ENCODE peak calls at places on chromosome 2, in four cellular contexts. U, L, G and F are unnamed samples.

GRCh38 chr2:160043265-160043664 is 19.1 kb downstream of the PLA2R1 start:
- DNase-seq in L (no peak), G (no peak), U (no peak), F (no peak)

GRCh38 chr2:39326644-39327043 is 82.9 kb upstream of the CDKL4 start:
- DNase-seq in L (no peak), U (no peak), G (no peak), F (no peak)

GRCh38 chr2:70385966-70386595 is 84.2 kb upstream of the FAM136A start:
- DNase-seq in L (no peak), U (no peak), G (no peak), F (no peak)

GRCh38 chr2:148720501-148720998 is 76.0 kb downstream of the EPC2 start:
- DNase-seq in L (no peak), G (no peak), U (peak; percentile 59), F (no peak)

GRCh38 chr2:9744256-9745004 is 98.8 kb upstream of the TAF1B start:
- DNase-seq in L (no peak), U (no peak), G (no peak), F (no peak)

GRCh38 chr2:42618972-42619371 is 50.5 kb downstream of the MTA3 start:
- DNase-seq in U (no peak), G (no peak), L (no peak), F (no peak)

GRCh38 chr2:210421916-210422315 is 54.6 kb downstream of the LANCL1 start:
- DNase-seq in L (no peak), G (no peak), U (no peak), F (peak; percentile 16)

GRCh38 chr2:72367530-72368225 is 220.0 kb upstream of the CYP26B1 start:
- DNase-seq in U (peak; percentile 71), L (no peak), G (peak; percentile 60), F (peak; percentile 4)

GRCh38 chr2:158994920-158995676 is 26.7 kb downstream of the TANC1 start:
- DNase-seq in L (no peak), G (no peak), U (no peak), F (no peak)

GRCh38 chr2:113133696-113134558 is 6.5 kb downstream of the IL1RN start:
- DNase-seq in G (no peak), U (no peak), L (no peak), F (no peak)

GRCh38 chr2:212712991-212713390 is 174.4 kb upstream of the ERBB4 start:
- DNase-seq in U (no peak), G (no peak), L (no peak), F (no peak)

GRCh38 chr2:99545066-99545465 is 55.2 kb upstream of the REV1 start:
- DNase-seq in G (no peak), U (no peak), L (no peak), F (no peak)

GRCh38 chr2:1487758-1488715 is 74.8 kb downstream of the TPO start:
- DNase-seq in L (no peak), G (no peak), U (no peak), F (no peak)

GRCh38 chr2:56130463-56131070 is 53.2 kb upstream of the CCDC85A start:
- DNase-seq in G (no peak), U (no peak), L (peak; percentile 3), F (peak; percentile 15)

GRCh38 chr2:181984060-181984459 is 1.6 kb upstream of the PPP1R1C start:
- DNase-seq in U (no peak), G (no peak), L (no peak), F (no peak)

GRCh38 chr2:85400951-85401805 is 9.0 kb downstream of the CAPG start:
- DNase-seq in L (no peak), G (no peak), U (peak; percentile 59), F (no peak)

GRCh38 chr2:99793022-99793421 is 303.2 kb upstream of the REV1 start:
- DNase-seq in L (no peak), G (no peak), U (no peak), F (no peak)

GRCh38 chr2:177275041-177275440 is 10.5 kb upstream of the NFE2L2 start:
- DNase-seq in G (no peak), U (no peak), L (no peak), F (no peak)

GRCh38 chr2:204115692-204116091 is 179.1 kb downstream of the ICOS start:
- DNase-seq in L (no peak), G (no peak), U (no peak), F (no peak)

GRCh38 chr2:129619471-129619870 is 360.0 kb upstream of the RAB6C start:
- DNase-seq in L (no peak), G (no peak), U (no peak), F (no peak)

GRCh38 chr2:224284134-224284946 is 117.6 kb downstream of the FAM124B start:
- DNase-seq in L (no peak), G (no peak), U (no peak), F (peak; percentile 35)

GRCh38 chr2:10028988-10029874 is 14.1 kb upstream of the KLF11 start:
- DNase-seq in L (peak; percentile 52), G (peak; percentile 55), U (peak; percentile 76), F (peak; percentile 25)

GRCh38 chr2:11955883-11956282 is 209.5 kb downstream of the LPIN1 start:
- DNase-seq in U (no peak), L (no peak), G (no peak), F (no peak)

GRCh38 chr2:239762106-239762505 is 263.0 kb downstream of the NDUFA10 start:
- DNase-seq in L (no peak), U (peak; percentile 60), G (no peak), F (no peak)

GRCh38 chr2:234091432-234091879 is 41.0 kb downstream of the SPP2 start:
- DNase-seq in L (no peak), U (no peak), G (no peak), F (no peak)

GRCh38 chr2:222479855-222480254 is 55.5 kb downstream of the SGPP2 start:
- DNase-seq in L (no peak), U (no peak), G (no peak), F (no peak)

GRCh38 chr2:127084611-127085031 is 22.3 kb downstream of the BIN1 start:
- DNase-seq in L (no peak), G (peak; percentile 38), U (no peak), F (no peak)